ENCODE peak calls at places on chromosomes 2 and 18, in nine cellular contexts. One of them, this sample, is unnamed.

GRCh38 chr2:226475650-226476049 is 324.0 kb downstream of the IRS1 start:
- DNase-seq in Peyer's patch: no peak
- DNase-seq in HFFc6: peak; percentile 43
- DNase-seq in dorsolateral prefrontal cortex: no peak
- DNase-seq in cardiac fibroblast: peak; percentile 85
- DNase-seq in HFF-Myc: peak; percentile 42
- DNase-seq in fibroblast of mammary gland: peak; percentile 70
- DNase-seq in cardiac muscle cell: peak; percentile 69
- DNase-seq in GM12864: no peak
- DNase-seq in this sample: no peak

GRCh38 chr2:138630164-138630563 is 128.6 kb downstream of the SPOPL start:
- DNase-seq in HFF-Myc: no peak
- DNase-seq in HFFc6: no peak
- DNase-seq in cardiac fibroblast: no peak
- DNase-seq in GM12864: no peak
- DNase-seq in fibroblast of mammary gland: peak; percentile 10
- DNase-seq in cardiac muscle cell: no peak
- DNase-seq in dorsolateral prefrontal cortex: no peak
- DNase-seq in Peyer's patch: no peak
- DNase-seq in this sample: no peak

GRCh38 chr2:36165132-36165531 is 190.4 kb upstream of the CRIM1 start:
- DNase-seq in fibroblast of mammary gland: no peak
- DNase-seq in GM12864: no peak
- DNase-seq in cardiac fibroblast: no peak
- DNase-seq in HFFc6: no peak
- DNase-seq in cardiac muscle cell: no peak
- DNase-seq in Peyer's patch: no peak
- DNase-seq in dorsolateral prefrontal cortex: no peak
- DNase-seq in HFF-Myc: no peak
- DNase-seq in this sample: no peak

GRCh38 chr2:120470041-120470716 is 124.2 kb downstream of the INHBB start:
- DNase-seq in cardiac fibroblast: peak; percentile 94
- DNase-seq in dorsolateral prefrontal cortex: no peak
- DNase-seq in Peyer's patch: peak; percentile 66
- DNase-seq in HFFc6: peak; percentile 96
- DNase-seq in GM12864: no peak
- DNase-seq in fibroblast of mammary gland: peak; percentile 95
- DNase-seq in cardiac muscle cell: peak; percentile 97
- DNase-seq in HFF-Myc: peak; percentile 70
- DNase-seq in this sample: peak; percentile 9

GRCh38 chr2:220076734-220077133 is 449.3 kb downstream of the SLC4A3 start:
- DNase-seq in HFFc6: peak; percentile 83
- DNase-seq in GM12864: no peak
- DNase-seq in Peyer's patch: no peak
- DNase-seq in dorsolateral prefrontal cortex: no peak
- DNase-seq in fibroblast of mammary gland: peak; percentile 95
- DNase-seq in HFF-Myc: peak; percentile 62
- DNase-seq in cardiac muscle cell: peak; percentile 78
- DNase-seq in cardiac fibroblast: peak; percentile 60
- DNase-seq in this sample: no peak

GRCh38 chr18:35495821-35496368 is 1.9 kb downstream of the INO80C start:
- DNase-seq in GM12864: no peak
- DNase-seq in HFF-Myc: no peak
- DNase-seq in Peyer's patch: no peak
- DNase-seq in cardiac muscle cell: no peak
- DNase-seq in HFFc6: no peak
- DNase-seq in cardiac fibroblast: peak; percentile 53
- DNase-seq in dorsolateral prefrontal cortex: no peak
- DNase-seq in fibroblast of mammary gland: no peak
- DNase-seq in this sample: no peak

GRCh38 chr2:196063773-196064172 is 4.9 kb downstream of the DNAH7 start:
- DNase-seq in Peyer's patch: no peak
- DNase-seq in HFFc6: no peak
- DNase-seq in cardiac fibroblast: no peak
- DNase-seq in cardiac muscle cell: no peak
- DNase-seq in fibroblast of mammary gland: no peak
- DNase-seq in HFF-Myc: no peak
- DNase-seq in GM12864: no peak
- DNase-seq in dorsolateral prefrontal cortex: no peak
- DNase-seq in this sample: no peak

GRCh38 chr2:212998629-212999359 is 152.6 kb downstream of the IKZF2 start:
- DNase-seq in cardiac fibroblast: peak; percentile 68
- DNase-seq in HFFc6: peak; percentile 33
- DNase-seq in GM12864: no peak
- DNase-seq in HFF-Myc: no peak
- DNase-seq in Peyer's patch: no peak
- DNase-seq in fibroblast of mammary gland: peak; percentile 54
- DNase-seq in dorsolateral prefrontal cortex: no peak
- DNase-seq in cardiac muscle cell: peak; percentile 44
- DNase-seq in this sample: no peak

GRCh38 chr2:61015971-61016370 is 1.5 kb upstream of the PEX13 start:
- DNase-seq in dorsolateral prefrontal cortex: no peak
- DNase-seq in Peyer's patch: no peak
- DNase-seq in cardiac fibroblast: no peak
- DNase-seq in fibroblast of mammary gland: no peak
- DNase-seq in HFF-Myc: no peak
- DNase-seq in cardiac muscle cell: no peak
- DNase-seq in GM12864: no peak
- DNase-seq in HFFc6: no peak
- DNase-seq in this sample: no peak

GRCh38 chr2:216412022-216412999 is at the start of gene SMARCAL1:
- DNase-seq in cardiac fibroblast: peak; percentile 99
- DNase-seq in GM12864: peak; percentile 95
- DNase-seq in Peyer's patch: peak; percentile 100
- DNase-seq in dorsolateral prefrontal cortex: peak; percentile 99
- DNase-seq in fibroblast of mammary gland: peak; percentile 96
- DNase-seq in HFF-Myc: peak; percentile 91
- DNase-seq in HFFc6: peak; percentile 97
- DNase-seq in cardiac muscle cell: peak; percentile 99
- DNase-seq in this sample: peak; percentile 98
- TF ChIP-seq CTCF in cardiac fibroblast: no peak
- TF ChIP-seq CTCF in GM12864: no peak
- TF ChIP-seq CTCF in Peyer's patch: no peak
- TF ChIP-seq CTCF in dorsolateral prefrontal cortex: no peak
- TF ChIP-seq CTCF in fibroblast of mammary gland: no peak
- TF ChIP-seq CTCF in HFF-Myc: no peak
- TF ChIP-seq CTCF in HFFc6: no peak
- TF ChIP-seq CTCF in cardiac muscle cell: no peak
- TF ChIP-seq CTCF in this sample: no peak

GRCh38 chr2:127674241-127675209 is 805 bp downstream of the LIMS2 start:
- DNase-seq in HFF-Myc: no peak
- DNase-seq in GM12864: no peak
- DNase-seq in Peyer's patch: peak; percentile 47
- DNase-seq in HFFc6: no peak
- DNase-seq in cardiac fibroblast: no peak
- DNase-seq in fibroblast of mammary gland: no peak
- DNase-seq in dorsolateral prefrontal cortex: no peak
- DNase-seq in cardiac muscle cell: no peak
- DNase-seq in this sample: no peak

GRCh38 chr2:127678531-127678930 is 3.2 kb upstream of the LIMS2 start:
- DNase-seq in fibroblast of mammary gland: no peak
- DNase-seq in HFFc6: no peak
- DNase-seq in HFF-Myc: no peak
- DNase-seq in cardiac fibroblast: no peak
- DNase-seq in dorsolateral prefrontal cortex: no peak
- DNase-seq in Peyer's patch: no peak
- DNase-seq in GM12864: no peak
- DNase-seq in cardiac muscle cell: no peak
- DNase-seq in this sample: no peak

GRCh38 chr2:127676906-127677305 is 1.6 kb upstream of the LIMS2 start:
- DNase-seq in cardiac fibroblast: no peak
- DNase-seq in HFFc6: no peak
- DNase-seq in GM12864: no peak
- DNase-seq in Peyer's patch: no peak
- DNase-seq in HFF-Myc: no peak
- DNase-seq in dorsolateral prefrontal cortex: no peak
- DNase-seq in fibroblast of mammary gland: no peak
- DNase-seq in cardiac muscle cell: no peak
- DNase-seq in this sample: no peak

GRCh38 chr2:127673304-127674069 is 1.8 kb downstream of the LIMS2 start:
- DNase-seq in fibroblast of mammary gland: no peak
- DNase-seq in Peyer's patch: peak; percentile 41
- DNase-seq in GM12864: no peak
- DNase-seq in dorsolateral prefrontal cortex: no peak
- DNase-seq in cardiac muscle cell: no peak
- DNase-seq in cardiac fibroblast: peak; percentile 18
- DNase-seq in HFF-Myc: no peak
- DNase-seq in HFFc6: no peak
- DNase-seq in this sample: no peak

GRCh38 chr2:127675335-127676261 is at the start of gene LIMS2:
- DNase-seq in cardiac fibroblast: peak; percentile 46
- DNase-seq in dorsolateral prefrontal cortex: no peak
- DNase-seq in cardiac muscle cell: peak; percentile 41
- DNase-seq in HFFc6: peak; percentile 41
- DNase-seq in fibroblast of mammary gland: peak; percentile 33
- DNase-seq in Peyer's patch: no peak
- DNase-seq in GM12864: no peak
- DNase-seq in HFF-Myc: no peak
- DNase-seq in this sample: no peak
- TF ChIP-seq CTCF in cardiac fibroblast: peak; percentile 21
- TF ChIP-seq CTCF in dorsolateral prefrontal cortex: no peak
- TF ChIP-seq CTCF in cardiac muscle cell: no peak
- TF ChIP-seq CTCF in HFFc6: peak; percentile 35
- TF ChIP-seq CTCF in fibroblast of mammary gland: peak; percentile 2
- TF ChIP-seq CTCF in Peyer's patch: no peak
- TF ChIP-seq CTCF in GM12864: no peak
- TF ChIP-seq CTCF in HFF-Myc: no peak
- TF ChIP-seq CTCF in this sample: no peak

GRCh38 chr2:236090027-236090382 is 78.2 kb downstream of the GBX2 start:
- DNase-seq in cardiac fibroblast: no peak
- DNase-seq in Peyer's patch: no peak
- DNase-seq in cardiac muscle cell: no peak
- DNase-seq in dorsolateral prefrontal cortex: no peak
- DNase-seq in GM12864: no peak
- DNase-seq in HFF-Myc: no peak
- DNase-seq in fibroblast of mammary gland: no peak
- DNase-seq in HFFc6: no peak
- DNase-seq in this sample: no peak
- TF ChIP-seq CTCF in cardiac fibroblast: no peak
- TF ChIP-seq CTCF in Peyer's patch: no peak
- TF ChIP-seq CTCF in cardiac muscle cell: no peak
- TF ChIP-seq CTCF in dorsolateral prefrontal cortex: no peak
- TF ChIP-seq CTCF in GM12864: no peak
- TF ChIP-seq CTCF in HFF-Myc: no peak
- TF ChIP-seq CTCF in fibroblast of mammary gland: no peak
- TF ChIP-seq CTCF in HFFc6: no peak
- TF ChIP-seq CTCF in this sample: no peak

GRCh38 chr2:130302164-130302886 is 40.4 kb upstream of the IMP4 start:
- DNase-seq in GM12864: no peak
- DNase-seq in HFFc6: no peak
- DNase-seq in dorsolateral prefrontal cortex: no peak
- DNase-seq in fibroblast of mammary gland: no peak
- DNase-seq in HFF-Myc: no peak
- DNase-seq in cardiac fibroblast: no peak
- DNase-seq in cardiac muscle cell: no peak
- DNase-seq in Peyer's patch: no peak
- DNase-seq in this sample: no peak

GRCh38 chr2:130300970-130301348 is 41.7 kb upstream of the IMP4 start:
- DNase-seq in HFF-Myc: no peak
- DNase-seq in GM12864: no peak
- DNase-seq in dorsolateral prefrontal cortex: no peak
- DNase-seq in Peyer's patch: no peak
- DNase-seq in HFFc6: no peak
- DNase-seq in cardiac fibroblast: no peak
- DNase-seq in cardiac muscle cell: no peak
- DNase-seq in fibroblast of mammary gland: no peak
- DNase-seq in this sample: no peak

GRCh38 chr2:130303142-130303541 is 39.6 kb upstream of the IMP4 start:
- DNase-seq in HFF-Myc: no peak
- DNase-seq in GM12864: peak; percentile 53
- DNase-seq in dorsolateral prefrontal cortex: no peak
- DNase-seq in cardiac muscle cell: no peak
- DNase-seq in Peyer's patch: no peak
- DNase-seq in HFFc6: no peak
- DNase-seq in fibroblast of mammary gland: no peak
- DNase-seq in cardiac fibroblast: no peak
- DNase-seq in this sample: no peak

GRCh38 chr2:130304726-130305125 is 38.0 kb upstream of the IMP4 start:
- DNase-seq in fibroblast of mammary gland: no peak
- DNase-seq in Peyer's patch: no peak
- DNase-seq in dorsolateral prefrontal cortex: no peak
- DNase-seq in HFF-Myc: no peak
- DNase-seq in cardiac fibroblast: no peak
- DNase-seq in HFFc6: no peak
- DNase-seq in cardiac muscle cell: no peak
- DNase-seq in GM12864: no peak
- DNase-seq in this sample: no peak

GRCh38 chr2:130300258-130300969 is 42.3 kb upstream of the IMP4 start:
- DNase-seq in cardiac fibroblast: no peak
- DNase-seq in dorsolateral prefrontal cortex: no peak
- DNase-seq in fibroblast of mammary gland: no peak
- DNase-seq in Peyer's patch: no peak
- DNase-seq in GM12864: no peak
- DNase-seq in HFF-Myc: no peak
- DNase-seq in cardiac muscle cell: no peak
- DNase-seq in HFFc6: no peak
- DNase-seq in this sample: no peak
- TF ChIP-seq CTCF in cardiac fibroblast: no peak
- TF ChIP-seq CTCF in dorsolateral prefrontal cortex: no peak
- TF ChIP-seq CTCF in fibroblast of mammary gland: no peak
- TF ChIP-seq CTCF in Peyer's patch: no peak
- TF ChIP-seq CTCF in GM12864: no peak
- TF ChIP-seq CTCF in HFF-Myc: no peak
- TF ChIP-seq CTCF in cardiac muscle cell: no peak
- TF ChIP-seq CTCF in HFFc6: no peak
- TF ChIP-seq CTCF in this sample: no peak

GRCh38 chr2:211498551-211499205 is 942.3 kb downstream of the CPS1 start:
- DNase-seq in GM12864: no peak
- DNase-seq in HFFc6: no peak
- DNase-seq in cardiac fibroblast: no peak
- DNase-seq in dorsolateral prefrontal cortex: no peak
- DNase-seq in cardiac muscle cell: no peak
- DNase-seq in HFF-Myc: no peak
- DNase-seq in fibroblast of mammary gland: no peak
- DNase-seq in Peyer's patch: no peak
- DNase-seq in this sample: no peak

GRCh38 chr2:211503198-211503597 is 946.8 kb downstream of the CPS1 start:
- DNase-seq in fibroblast of mammary gland: no peak
- DNase-seq in GM12864: no peak
- DNase-seq in HFF-Myc: no peak
- DNase-seq in HFFc6: no peak
- DNase-seq in cardiac muscle cell: no peak
- DNase-seq in cardiac fibroblast: no peak
- DNase-seq in dorsolateral prefrontal cortex: no peak
- DNase-seq in Peyer's patch: no peak
- DNase-seq in this sample: no peak

GRCh38 chr2:211503856-211504255 is 947.5 kb downstream of the CPS1 start:
- DNase-seq in GM12864: no peak
- DNase-seq in HFFc6: no peak
- DNase-seq in dorsolateral prefrontal cortex: no peak
- DNase-seq in cardiac muscle cell: no peak
- DNase-seq in Peyer's patch: no peak
- DNase-seq in HFF-Myc: no peak
- DNase-seq in cardiac fibroblast: no peak
- DNase-seq in fibroblast of mammary gland: no peak
- DNase-seq in this sample: no peak
- TF ChIP-seq CTCF in GM12864: peak; percentile 67
- TF ChIP-seq CTCF in HFFc6: no peak
- TF ChIP-seq CTCF in dorsolateral prefrontal cortex: no peak
- TF ChIP-seq CTCF in cardiac muscle cell: no peak
- TF ChIP-seq CTCF in Peyer's patch: no peak
- TF ChIP-seq CTCF in HFF-Myc: no peak
- TF ChIP-seq CTCF in cardiac fibroblast: no peak
- TF ChIP-seq CTCF in fibroblast of mammary gland: peak; percentile 21
- TF ChIP-seq CTCF in this sample: no peak